ENCODE peak calls at places on chromosomes 7 and 10, in seven cellular contexts. K is SK-N-SH, C is stomach, S is A549, I is K562, H is ovary, B is tibial nerve. O is an unnamed sample.

GRCh38 chr7:158772916-158773315 is 56.4 kb downstream of the ESYT2 start:
- DNase-seq in C (no peak), B (no peak), H (no peak), S (no peak), I (no peak), K (no peak), O (no peak)

GRCh38 chr10:15625261-15625660 is 94.5 kb downstream of the ITGA8 start:
- DNase-seq in I (no peak), S (no peak), B (no peak), C (no peak), H (no peak), K (no peak), O (no peak)

GRCh38 chr7:81339946-81340345 is 421.1 kb upstream of the SEMA3C start:
- DNase-seq in K (no peak), S (no peak), C (no peak), H (no peak), I (no peak), B (no peak), O (no peak)

GRCh38 chr10:120746016-120746755 is 105.0 kb upstream of the WDR11 start:
- DNase-seq in C (no peak), I (no peak), K (peak; percentile 41), B (no peak), H (no peak), S (no peak), O (no peak)

GRCh38 chr7:1785839-1786238 is 115.8 kb downstream of the ELFN1 start:
- DNase-seq in I (no peak), C (no peak), K (no peak), B (no peak), S (no peak), H (no peak), O (no peak)

GRCh38 chr10:18164771-18165361 is 24.6 kb downstream of the CACNB2 start:
- DNase-seq in S (no peak), B (no peak), H (no peak), K (no peak), C (no peak), I (no peak), O (no peak)

GRCh38 chr7:2411815-2412586 is 8.6 kb downstream of the CHST12 start:
- DNase-seq in C (no peak), K (no peak), S (no peak), I (no peak), B (no peak), H (no peak), O (no peak)

GRCh38 chr7:21960922-21961321 is 15.2 kb upstream of the CDCA7L start:
- DNase-seq in I (no peak), K (no peak), H (no peak), B (no peak), C (no peak), S (no peak), O (no peak)

GRCh38 chr10:97012470-97012869 is 173.3 kb downstream of the SLIT1 start:
- DNase-seq in K (no peak), C (no peak), B (no peak), I (no peak), H (no peak), S (no peak), O (no peak)

GRCh38 chr10:6128591-6129383 is 40.0 kb downstream of the RBM17 start:
- DNase-seq in I (no peak), B (no peak), K (peak; percentile 9), H (peak; percentile 66), S (no peak), C (no peak), O (peak; percentile 60)

GRCh38 chr7:35463176-35463575 is 209.3 kb upstream of the TBX20 start:
- DNase-seq in I (no peak), H (no peak), B (no peak), C (no peak), K (no peak), S (no peak), O (no peak)

GRCh38 chr7:107068156-107068555 is 23.7 kb downstream of the PRKAR2B start:
- DNase-seq in I (no peak), B (no peak), K (no peak), H (no peak), S (no peak), C (no peak), O (no peak)
- H3K4me1 ChIP-seq in I (peaks cover 6% of the 10 kb centered on the region), B (no peaks in the 10 kb centered on the region), K (peaks cover 17% of the 10 kb centered on the region), H (peaks cover 4% of the 10 kb centered on the region), S (no peaks in the 10 kb centered on the region), C (peaks cover 5% of the 10 kb centered on the region), O (no peaks in the 10 kb centered on the region)

GRCh38 chr7:129434846-129435318 is 650 bp downstream of the STRIP2 start:
- DNase-seq in I (peak; percentile 65), H (peak; percentile 42), S (no peak), B (no peak), C (no peak), K (peak; percentile 76), O (no peak)

GRCh38 chr7:129436335-129436923 is 2.2 kb downstream of the STRIP2 start:
- DNase-seq in B (no peak), S (no peak), I (no peak), K (no peak), H (no peak), C (no peak), O (no peak)

GRCh38 chr7:129435414-129435829 is 1.2 kb downstream of the STRIP2 start:
- DNase-seq in S (no peak), K (no peak), H (no peak), C (no peak), B (no peak), I (no peak), O (no peak)

GRCh38 chr7:129433823-129434171 is 435 bp upstream of the STRIP2 start:
- DNase-seq in S (peak; percentile 74), B (no peak), C (no peak), K (peak; percentile 89), I (no peak), H (no peak), O (no peak)

DNA sequence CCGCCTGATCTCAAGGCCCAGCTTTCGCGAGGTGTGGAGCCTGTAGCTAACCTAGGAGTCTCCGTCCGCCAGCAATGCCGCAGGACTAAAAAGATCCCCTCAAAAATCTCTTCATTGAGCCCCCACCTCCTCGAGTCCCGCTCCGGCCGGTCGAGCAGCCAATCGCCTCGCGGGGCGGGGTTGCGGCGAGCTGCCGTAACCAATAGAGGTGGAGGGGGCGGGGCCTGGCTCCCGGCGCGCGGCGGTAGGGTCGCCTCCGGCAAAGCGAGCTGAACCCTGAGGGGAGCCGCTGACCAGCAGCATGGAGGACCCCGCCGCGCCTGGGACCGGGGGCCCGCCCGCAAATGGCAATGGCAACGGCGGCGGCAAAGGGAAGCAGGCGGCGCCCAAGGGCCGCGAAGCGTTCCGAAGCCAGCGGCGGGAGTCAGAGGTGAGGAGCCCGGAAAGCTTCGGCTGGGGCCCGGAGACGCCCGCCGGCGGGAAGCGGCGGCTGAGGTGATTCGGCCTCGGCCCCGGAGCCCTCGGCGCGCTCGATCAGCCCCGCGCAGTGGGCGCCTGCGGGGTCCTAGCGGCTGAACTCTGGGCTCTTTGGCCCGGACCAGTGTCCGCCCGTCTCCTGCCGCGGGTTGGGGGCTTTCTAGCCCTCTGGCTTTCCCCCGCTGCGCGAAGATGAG is at the start of gene STRIP2:
- DNase-seq in C (peak; percentile 91), K (peak; percentile 97), S (peak; percentile 94), I (peak; percentile 99), H (peak; percentile 95), B (peak; percentile 87), O (peak; percentile 97)
- H3K27ac ChIP-seq in C (peak within 1 kb of the TSS; percentile 70), K (peak within 1 kb of the TSS; percentile 39), S (peak within 1 kb of the TSS; percentile 87), I (peak within 1 kb of the TSS; percentile 67), H (peak within 1 kb of the TSS; percentile 49), B (peak within 1 kb of the TSS; percentile 31), O (no peak within 1 kb of the TSS)

GRCh38 chr7:13981070-13981469 is 8.4 kb downstream of the ETV1 start:
- DNase-seq in H (no peak), I (peak; percentile 77), C (peak; percentile 43), B (no peak), S (peak; percentile 59), K (peak; percentile 44), O (peak; percentile 63)
- TF ChIP-seq EP300 in H (no peak), I (peak; percentile 60), C (no peak), B (no peak), S (no peak), K (peak; percentile 90), O (no peak)

GRCh38 chr7:142412551-142413193 is 154.8 kb upstream of the PRSS58 start:
- DNase-seq in S (peak; percentile 49), H (no peak), K (peak; percentile 54), C (no peak), B (no peak), I (peak; percentile 83), O (no peak)
- H3K4me1 ChIP-seq in S (no peaks in the 10 kb centered on the region), H (no peaks in the 10 kb centered on the region), K (no peaks in the 10 kb centered on the region), C (no peaks in the 10 kb centered on the region), B (no peaks in the 10 kb centered on the region), I (no peaks in the 10 kb centered on the region), O (no peaks in the 10 kb centered on the region)

GRCh38 chr7:148607151-148607661 is 16.6 kb downstream of the C7orf33 start:
- DNase-seq in I (no peak), K (peak; percentile 70), S (no peak), H (no peak), C (no peak), B (no peak), O (no peak)

GRCh38 chr7:148609045-148609725 is 18.6 kb downstream of the C7orf33 start:
- DNase-seq in I (no peak), S (no peak), B (no peak), H (no peak), K (no peak), C (no peak), O (no peak)

DNA sequence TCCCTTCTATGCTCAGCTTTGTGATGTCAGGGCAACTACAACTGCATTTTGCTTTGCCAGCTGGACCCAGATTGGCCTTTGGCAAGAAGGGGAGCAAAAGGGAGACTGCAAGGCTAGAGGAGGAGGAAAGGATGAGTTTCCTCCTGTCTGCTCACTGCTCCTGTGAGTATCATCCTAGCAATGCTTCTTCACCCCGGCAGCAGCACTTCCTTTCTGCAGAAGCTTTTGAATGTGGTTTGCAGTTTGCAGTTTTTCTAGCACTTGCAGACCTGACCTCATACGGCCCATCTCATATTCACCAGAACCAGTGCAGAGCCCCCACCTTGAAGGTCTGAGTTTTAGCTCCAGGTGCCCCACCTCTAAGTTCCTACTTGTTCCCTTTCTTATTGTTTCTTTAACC is 14.8 kb downstream of the C7orf33 start:
- DNase-seq in K (no peak), S (no peak), I (no peak), C (no peak), B (no peak), H (no peak), O (no peak)
- H3K27ac ChIP-seq in K (no peak overlapping the region), S (no peak overlapping the region), I (no peak overlapping the region), C (no peak overlapping the region), B (no peak overlapping the region), H (no peak overlapping the region), O (no peak overlapping the region)

DNA sequence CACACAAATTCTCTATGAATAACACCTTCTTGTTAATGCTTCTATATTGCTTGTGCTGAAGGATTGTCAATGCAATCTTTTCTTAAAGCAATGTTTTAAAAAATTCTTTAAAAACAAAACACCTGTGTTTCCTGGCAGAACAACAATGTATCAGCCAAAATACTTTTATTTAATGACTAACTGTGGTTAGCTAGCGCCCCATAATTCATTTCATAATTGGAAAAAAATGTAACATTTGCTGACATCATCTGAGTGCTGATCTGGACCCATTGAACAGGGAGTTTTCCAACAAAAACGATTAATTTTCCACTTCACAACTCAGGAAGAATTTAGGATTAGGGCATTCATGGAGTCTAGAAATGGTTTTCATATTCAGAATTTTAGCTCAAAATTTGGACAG is 137.6 kb upstream of the CDK6 start:
- DNase-seq in C (no peak), B (no peak), S (no peak), K (no peak), I (no peak), H (no peak), O (no peak)
- TF ChIP-seq EP300 in C (no peak), B (no peak), S (no peak), K (peak; percentile 80), I (no peak), H (no peak), O (no peak)